ENCODE peak calls at places on chromosomes 2 and 18, in five cellular contexts. V is NCI-H1105; J is activated gamma-delta T cell treated with anti-CD3 and anti-CD28 coated beads, Interleukin-2, amount 50 U/mL, for 16 hours; I is EH; P is heart right ventricle. H is an unnamed sample.

GRCh38 chr18:76006151-76006550 is 488.9 kb downstream of the ZNF516 start:
- DNase-seq in J (no peak), P (no peak), V (no peak), I (no peak), H (no peak)

GRCh38 chr2:100257939-100258338 is 64.4 kb downstream of the LONRF2 start:
- DNase-seq in J (no peak), P (no peak), I (peak; percentile 63), V (no peak), H (no peak)

GRCh38 chr2:130963058-130963848 is 126.5 kb downstream of the ARHGEF4 start:
- DNase-seq in I (no peak), P (no peak), J (no peak), V (no peak), H (no peak)

GRCh38 chr18:48057018-48057417 is 126.6 kb upstream of the SMAD2 start:
- DNase-seq in J (no peak), P (no peak), I (no peak), V (no peak), H (no peak)

GRCh38 chr18:28176933-28177827 is at the start of gene CDH2:
- DNase-seq in J (no peak), P (peak; percentile 65), I (peak; percentile 94), V (peak; percentile 80), H (peak; percentile 46)

GRCh38 chr18:61893971-61894750 is 1.4 kb upstream of the RNF152 start:
- DNase-seq in I (peak; percentile 82), P (peak; percentile 87), V (peak; percentile 53), J (peak; percentile 36), H (peak; percentile 81)

GRCh38 chr2:149738771-149739170 is 151.2 kb upstream of the MMADHC start:
- DNase-seq in I (peak; percentile 62), P (no peak), J (no peak), V (no peak), H (no peak)

GRCh38 chr2:11187733-11188132 is 32.5 kb downstream of the SLC66A3 start:
- DNase-seq in P (no peak), I (no peak), V (no peak), J (no peak), H (no peak)

GRCh38 chr2:200417389-200417788 is 92.5 kb downstream of the KCTD18 start:
- DNase-seq in V (no peak), P (no peak), J (no peak), I (no peak), H (no peak)

GRCh38 chr2:224570328-224570993 is 14.7 kb downstream of the CUL3 start:
- DNase-seq in I (peak; percentile 43), V (no peak), J (no peak), P (peak; percentile 45), H (no peak)

GRCh38 chr2:54386993-54387590 is 69.0 kb upstream of the SPTBN1 start:
- DNase-seq in J (no peak), P (peak; percentile 81), V (no peak), I (peak; percentile 77), H (no peak)

GRCh38 chr2:102717308-102718018 is 44.4 kb upstream of the TMEM182 start:
- DNase-seq in I (peak; percentile 46), P (no peak), J (no peak), V (no peak), H (no peak)

GRCh38 chr2:25557179-25558036 is 116.0 kb downstream of the DTNB start:
- DNase-seq in V (no peak), I (no peak), J (no peak), P (no peak), H (no peak)

GRCh38 chr18:40698129-40698528 is 1256.9 kb upstream of the PIK3C3 start:
- DNase-seq in J (no peak), V (no peak), I (no peak), P (no peak), H (no peak)

GRCh38 chr2:2621855-2622254 is 290.8 kb upstream of the MYT1L start:
- DNase-seq in V (no peak), I (no peak), P (no peak), J (no peak), H (no peak)

GRCh38 chr2:96879545-96880040 is 9.7 kb upstream of the SEMA4C start:
- DNase-seq in J (no peak), V (no peak), I (no peak), P (no peak), H (no peak)

GRCh38 chr2:71923887-71924533 is 223.7 kb downstream of the CYP26B1 start:
- DNase-seq in I (peak; percentile 39), V (peak; percentile 69), J (peak; percentile 24), P (peak; percentile 68), H (no peak)

GRCh38 chr18:49664086-49664890 is 102.4 kb downstream of the LIPG start:
- DNase-seq in P (peak; percentile 67), V (no peak), J (no peak), I (no peak), H (no peak)

GRCh38 chr18:12278765-12279682 is 24.9 kb downstream of the CIDEA start:
- DNase-seq in V (no peak), P (peak; percentile 92), J (no peak), I (peak; percentile 99), H (peak; percentile 89)

GRCh38 chr2:170052151-170052550 is 125.8 kb upstream of the MYO3B start:
- DNase-seq in I (peak; percentile 48), J (no peak), V (no peak), P (no peak), H (no peak)

GRCh38 chr2:236634203-236634602 is 64.6 kb downstream of the ACKR3 start:
- DNase-seq in I (no peak), P (no peak), V (no peak), J (no peak), H (no peak)

GRCh38 chr2:41718703-41719102 is 329.1 kb upstream of the PKDCC start:
- DNase-seq in I (no peak), J (no peak), V (no peak), P (no peak), H (no peak)

GRCh38 chr18:12278153-12278764 is 24.1 kb downstream of the CIDEA start:
- DNase-seq in J (no peak), V (no peak), I (peak; percentile 33), P (no peak), H (no peak)

GRCh38 chr2:82539222-82539621 is 1919.9 kb downstream of the SUCLG1 start:
- DNase-seq in V (no peak), J (no peak), I (no peak), P (no peak), H (no peak)

GRCh38 chr2:234031207-234031606 is 19.3 kb upstream of the SPP2 start:
- DNase-seq in P (no peak), J (no peak), V (no peak), I (peak; percentile 10), H (no peak)

GRCh38 chr2:24930768-24931167 is 10.7 kb upstream of the ADCY3 start:
- DNase-seq in J (no peak), P (no peak), I (peak; percentile 44), V (no peak), H (no peak)

GRCh38 chr2:36352024-36352398 is 3.6 kb upstream of the CRIM1 start:
- DNase-seq in I (peak; percentile 69), V (no peak), P (peak; percentile 45), J (no peak), H (no peak)

GRCh38 chr18:10791141-10791808 is 265.4 kb downstream of the NAPG start:
- DNase-seq in P (no peak), I (no peak), V (no peak), J (no peak), H (no peak)

H was measured in left lung.